ENCODE peak calls at places on chromosomes 6 and 20, in eight cellular contexts. D, I, U, F, P, K, Y and Z are unnamed samples.

GRCh38 chr20:16064991-16065707 is 508.1 kb downstream of the KIF16B start:
- DNase-seq in D (no peak), P (no peak), U (no peak), F (no peak), K (no peak), I (no peak), Y (no peak), Z (no peak)

GRCh38 chr6:53239526-53239925 is 90.9 kb upstream of the GCM1 start:
- DNase-seq in D (no peak), K (no peak), Y (no peak), P (no peak), U (no peak), I (peak), F (no peak), Z (no peak)

GRCh38 chr20:9177278-9177677 is 108.4 kb downstream of the PLCB4 start:
- DNase-seq in P (no peak), D (no peak), K (no peak), U (peak), F (no peak), Y (no peak), I (no peak), Z (no peak)

GRCh38 chr6:81766482-81767069 is 14.1 kb upstream of the TENT5A start:
- DNase-seq in K (no peak), Y (no peak), F (peak), D (no peak), P (no peak), I (no peak), U (peak), Z (no peak)

GRCh38 chr20:1154734-1155133 is 30.0 kb downstream of the TMEM74B start:
- DNase-seq in P (no peak), U (no peak), F (no peak), D (no peak), K (no peak), Y (no peak), I (no peak), Z (no peak)

GRCh38 chr6:26362093-26362835 is 2.7 kb upstream of the BTN3A2 start:
- DNase-seq in I (no peak), K (no peak), U (no peak), F (no peak), P (no peak), Y (no peak), D (no peak), Z (no peak)

GRCh38 chr6:102197211-102197610 is 803.7 kb downstream of the GRIK2 start:
- DNase-seq in U (no peak), F (no peak), P (no peak), Y (no peak), D (peak), I (no peak), K (no peak), Z (no peak)

GRCh38 chr6:17725083-17725482 is 18.4 kb upstream of the NUP153 start:
- DNase-seq in Y (no peak), F (peak), K (peak), U (no peak), I (no peak), P (peak), D (peak), Z (no peak)

GRCh38 chr6:135182993-135183531 is 2.0 kb downstream of the MYB start:
- DNase-seq in U (no peak), I (peak), F (no peak), D (peak), P (peak), K (peak), Y (no peak), Z (no peak)

GRCh38 chr20:25439328-25439727 is 31.9 kb downstream of the GINS1 start:
- DNase-seq in K (no peak), I (no peak), P (no peak), U (no peak), Y (no peak), D (no peak), F (no peak), Z (no peak)

GRCh38 chr20:13325033-13325432 is 104.0 kb downstream of the ISM1 start:
- DNase-seq in Y (no peak), K (no peak), D (peak), F (peak), I (no peak), U (no peak), P (peak), Z (no peak)

GRCh38 chr20:52532674-52533073 is 341.1 kb upstream of the ZFP64 start:
- DNase-seq in U (peak), F (no peak), P (no peak), D (no peak), K (no peak), I (no peak), Y (no peak), Z (no peak)

GRCh38 chr20:45016089-45016641 is 49.9 kb downstream of the STK4 start:
- DNase-seq in U (no peak), D (no peak), Y (no peak), I (no peak), K (no peak), P (no peak), F (no peak), Z (no peak)

GRCh38 chr6:132798820-132799538 is 542 bp upstream of the SLC18B1 start:
- DNase-seq in U (peak), I (peak), K (peak), F (peak), P (peak), D (peak), Y (peak), Z (no peak)

GRCh38 chr6:170031684-170032121 is 259.2 kb downstream of the DLL1 start:
- DNase-seq in I (no peak), Y (no peak), K (peak), P (no peak), D (peak), F (no peak), U (no peak), Z (no peak)

GRCh38 chr20:19780261-19780660 is 22.2 kb downstream of the RIN2 start:
- DNase-seq in P (no peak), I (no peak), K (no peak), D (no peak), F (no peak), Y (no peak), U (no peak), Z (no peak)

GRCh38 chr6:113009682-113010081 is 662.6 kb downstream of the RFPL4B start:
- DNase-seq in P (no peak), F (no peak), I (no peak), D (no peak), U (no peak), K (no peak), Y (no peak), Z (no peak)

GRCh38 chr20:37375227-37375626 is 29.3 kb downstream of the SRC start:
- DNase-seq in K (no peak), P (no peak), I (no peak), U (no peak), Y (no peak), D (no peak), F (no peak), Z (no peak)

GRCh38 chr6:38213275-38213674 is 393.7 kb downstream of the ZFAND3 start:
- DNase-seq in K (peak), I (no peak), U (no peak), F (no peak), D (no peak), Y (no peak), P (no peak), Z (no peak)

GRCh38 chr20:35171753-35172433 is at the start of gene PROCR:
- DNase-seq in P (peak), F (peak), Y (no peak), K (peak), U (peak), D (peak), I (peak), Z (no peak)

GRCh38 chr20:45970646-45971424 is 1.2 kb downstream of the ZNF335 start:
- DNase-seq in I (no peak), U (no peak), F (peak), K (peak), D (no peak), Y (no peak), P (no peak), Z (no peak)

GRCh38 chr20:61603715-61604114 is 351.7 kb downstream of the CDH4 start:
- DNase-seq in I (no peak), P (no peak), Y (no peak), U (no peak), D (no peak), F (no peak), K (no peak), Z (no peak)

GRCh38 chr20:42741906-42742305 is 447.8 kb downstream of the PTPRT start:
- DNase-seq in F (no peak), U (no peak), P (no peak), I (no peak), D (no peak), Y (no peak), K (no peak), Z (no peak)

GRCh38 chr6:16633961-16634360 is 127.3 kb downstream of the ATXN1 start:
- DNase-seq in U (no peak), I (no peak), D (no peak), F (no peak), K (no peak), Y (no peak), P (no peak), Z (no peak)

GRCh38 chr20:20399705-20400104 is 31.8 kb downstream of the INSM1 start:
- DNase-seq in F (no peak), U (no peak), P (no peak), Y (no peak), K (no peak), D (no peak), I (no peak), Z (no peak)

GRCh38 chr6:158752613-158753012 is 66.6 kb downstream of the EZR start:
- DNase-seq in I (no peak), P (peak), Y (no peak), D (no peak), K (no peak), F (peak), U (no peak), Z (peak)

GRCh38 chr6:44594471-44594870 is 207.0 kb downstream of the CDC5L start:
- DNase-seq in I (no peak), K (no peak), P (no peak), Y (no peak), U (no peak), D (peak), F (no peak), Z (no peak)

GRCh38 chr6:160156842-160157241 is 35.2 kb downstream of the SLC22A1 start:
- DNase-seq in U (no peak), K (no peak), D (no peak), P (no peak), F (no peak), I (no peak), Y (no peak), Z (no peak)

GRCh38 chr6:145587342-145587741 is 148.0 kb downstream of the EPM2A start:
- DNase-seq in K (no peak), D (no peak), U (no peak), F (no peak), I (no peak), P (no peak), Y (no peak), Z (no peak)

GRCh38 chr6:7723554-7723953 is 2.3 kb upstream of the BMP6 start:
- DNase-seq in Y (no peak), D (no peak), K (no peak), F (no peak), U (no peak), I (no peak), P (no peak), Z (no peak)

GRCh38 chr20:31308535-31309162 is at the start of gene DEFB116:
- DNase-seq in F (no peak), I (no peak), U (no peak), Y (no peak), D (no peak), P (no peak), K (no peak), Z (no peak)

GRCh38 chr6:142839686-142840040 is 105.3 kb downstream of the HIVEP2 start:
- DNase-seq in K (no peak), D (no peak), I (no peak), U (no peak), F (no peak), Y (no peak), P (no peak), Z (no peak)

GRCh38 chr6:15246217-15247211 is 645 bp downstream of the JARID2 start:
- DNase-seq in I (no peak), U (no peak), P (no peak), Y (no peak), F (no peak), K (no peak), D (no peak), Z (no peak)

GRCh38 chr20:57480444-57481152 is 44.3 kb downstream of the CTCFL start:
- DNase-seq in I (peak), Y (no peak), P (no peak), D (no peak), F (no peak), K (no peak), U (no peak), Z (no peak)

GRCh38 chr6:2021713-2022125 is 223.7 kb downstream of the GMDS start:
- DNase-seq in U (no peak), F (peak), P (no peak), K (peak), I (no peak), Y (no peak), D (no peak), Z (no peak)

GRCh38 chr6:20811112-20811746 is 277.0 kb downstream of the CDKAL1 start:
- DNase-seq in I (no peak), D (peak), K (no peak), Y (no peak), F (peak), P (peak), U (peak), Z (no peak)

GRCh38 chr20:53930651-53931504 is 139.5 kb downstream of the BCAS1 start:
- DNase-seq in P (no peak), F (no peak), I (no peak), U (peak), Y (no peak), K (no peak), D (no peak), Z (no peak)